ENCODE peak calls at places on chromosomes 16 and 17, in five cellular contexts. A is lung, Q is tibial artery, E is transverse colon, W is left ventricle myocardium inferior. N is an unnamed sample. For H3K4me1, the result is how much of the 10 kb centered on the place peaks cover.

GRCh38 chr16:68365167-68365817 is 54.5 kb downstream of the PRMT7 start:
- DNase-seq in A (no peak), Q (no peak), E (peak), W (peak), N (peak)

GRCh38 chr16:22797551-22797950 is 16.4 kb upstream of the HS3ST2 start:
- DNase-seq in A (no peak), Q (no peak), E (no peak), W (no peak), N (no peak)

GRCh38 chr17:11935734-11936406 is 61.4 kb downstream of the ZNF18 start:
- DNase-seq in A (peak), Q (no peak), E (peak), W (peak), N (no peak)

GRCh38 chr16:10318798-10319500 is 66.9 kb upstream of the ATF7IP2 start:
- DNase-seq in A (no peak), Q (no peak), E (no peak), W (no peak), N (no peak)

GRCh38 chr17:59423903-59424302 is 92.4 kb downstream of the YPEL2 start:
- DNase-seq in A (no peak), Q (no peak), E (no peak), W (no peak), N (no peak)

GRCh38 chr16:86882586-86883280 is 304.4 kb downstream of the FOXL1 start:
- DNase-seq in A (no peak), Q (peak), E (no peak), W (peak), N (peak)

GRCh38 chr17:67682196-67682595 is 35.5 kb upstream of the NOL11 start:
- DNase-seq in A (no peak), Q (no peak), E (no peak), W (no peak), N (no peak)

GRCh38 chr16:50901062-50901461 is 159.2 kb downstream of the CYLD start:
- DNase-seq in A (no peak), Q (no peak), E (no peak), W (no peak), N (no peak)

GRCh38 chr17:17231621-17232302 is 5.2 kb downstream of the FLCN start:
- DNase-seq in A (no peak), Q (peak), E (peak), W (no peak), N (no peak)

GRCh38 chr16:84236671-84237070 is 3.1 kb downstream of the KCNG4 start:
- DNase-seq in A (no peak), Q (no peak), E (no peak), W (no peak), N (no peak)

GRCh38 chr17:64001763-64002529 is 3.8 kb downstream of the PRR29 start:
- DNase-seq in A (peak), Q (no peak), E (no peak), W (no peak), N (peak)

GRCh38 chr16:11806721-11807120 is 9.7 kb upstream of the ZC3H7A start:
- DNase-seq in A (no peak), Q (no peak), E (no peak), W (no peak), N (no peak)

GRCh38 chr17:36629252-36629847 is 28.0 kb downstream of the MRM1 start:
- DNase-seq in A (peak), Q (peak), E (peak), W (peak), N (peak)

GRCh38 chr16:50196736-50197135 is 43.6 kb downstream of the TENT4B start:
- DNase-seq in A (no peak), Q (no peak), E (no peak), W (no peak), N (no peak)

GRCh38 chr16:3137267-3137666 is 2.4 kb downstream of the ZNF213 start:
- DNase-seq in A (no peak), Q (no peak), E (no peak), W (no peak), N (no peak)

GRCh38 chr16:51553314-51553713 is 402.2 kb upstream of the SALL1 start:
- DNase-seq in A (no peak), Q (no peak), E (no peak), W (no peak), N (no peak)

GRCh38 chr17:44376124-44376523 is 12.5 kb upstream of the FAM171A2 start:
- DNase-seq in A (no peak), Q (no peak), E (no peak), W (peak), N (no peak)

GRCh38 chr17:50834786-50835562 is 412 bp upstream of the WFIKKN2 start:
- DNase-seq in A (no peak), Q (peak), E (no peak), W (no peak), N (peak)

GRCh38 chr16:57409870-57410585 is 5.5 kb downstream of the CCL17 start:
- DNase-seq in A (no peak), Q (peak), E (no peak), W (no peak), N (no peak)

GRCh38 chr16:83891742-83892141 is 7.2 kb upstream of the MLYCD start:
- DNase-seq in A (no peak), Q (no peak), E (no peak), W (no peak), N (no peak)

GRCh38 chr17:32794533-32795246 is 82.2 kb downstream of the MYO1D start:
- DNase-seq in A (no peak), Q (no peak), E (peak), W (no peak), N (no peak)

GRCh38 chr17:56373981-56374380 is 219.5 kb upstream of the NOG start:
- DNase-seq in A (peak), Q (no peak), E (no peak), W (no peak), N (no peak)

GRCh38 chr16:88781140-88782077 is 3.6 kb downstream of the PIEZO1 start:
- DNase-seq in A (no peak), Q (no peak), E (peak), W (no peak), N (no peak)

GRCh38 chr17:61405047-61405685 is 5.5 kb downstream of the TBX2 start:
- DNase-seq in A (no peak), Q (peak), E (no peak), W (no peak), N (peak)

GRCh38 chr17:62737513-62737912 is 70.6 kb downstream of the MARCHF10 start:
- DNase-seq in A (no peak), Q (no peak), E (no peak), W (no peak), N (no peak)

GRCh38 chr16:71746442-71747046 is 22.0 kb upstream of the PHLPP2 start:
- DNase-seq in A (no peak), Q (no peak), E (no peak), W (no peak), N (no peak)

GRCh38 chr17:33205552-33205951 is 87.5 kb downstream of the ASIC2 start:
- DNase-seq in A (no peak), Q (peak), E (no peak), W (no peak), N (no peak)

GRCh38 chr16:49431591-49432290 is 58.1 kb downstream of the C16orf78 start:
- DNase-seq in A (no peak), Q (peak), E (no peak), W (no peak), N (peak)

GRCh38 chr16:4313563-4314531 is 2.0 kb upstream of the GLIS2 start:
- DNase-seq in A (peak), Q (no peak), E (peak), W (no peak), N (no peak)

GRCh38 chr16:54268340-54268739 is 18.2 kb downstream of the IRX3 start:
- DNase-seq in A (no peak), Q (peak), E (no peak), W (no peak), N (no peak)

GRCh38 chr16:81445143-81445922 is 725 bp downstream of the CMIP start:
- DNase-seq in A (no peak), Q (no peak), E (peak), W (no peak), N (no peak)

GRCh38 chr17:77451271-77451893 is 310.6 kb downstream of the SEC14L1 start:
- DNase-seq in A (no peak), Q (peak), E (peak), W (peak), N (peak)

GRCh38 chr17:45427181-45427835 is 5.4 kb downstream of the ARHGAP27 start:
- DNase-seq in A (no peak), Q (no peak), E (no peak), W (no peak), N (peak)

GRCh38 chr17:45426561-45426960 is 6.1 kb downstream of the ARHGAP27 start:
- DNase-seq in A (no peak), Q (no peak), E (no peak), W (no peak), N (peak)

GRCh38 chr17:45429338-45430005 is 3.2 kb downstream of the ARHGAP27 start:
- DNase-seq in A (no peak), Q (no peak), E (no peak), W (no peak), N (peak)

GRCh38 chr17:45428954-45429337 is 3.7 kb downstream of the ARHGAP27 start:
- DNase-seq in A (no peak), Q (no peak), E (no peak), W (no peak), N (peak)

GRCh38 chr17:45428050-45428953 is 4.4 kb downstream of the ARHGAP27 start:
- DNase-seq in A (peak), Q (no peak), E (peak), W (peak), N (peak)
- H3K4me3 ChIP-seq in A (no peak), Q (no peak), E (no peak), W (peak), N (no peak)

GRCh38 chr16:46889942-46890300 is 5.8 kb downstream of the GPT2 start:
- DNase-seq in A (no peak), Q (no peak), E (no peak), W (no peak), N (no peak)
- H3K4me1 ChIP-seq in A (under half), Q (under half), E (under half), W (under half), N (under half)

GRCh38 chr17:75502746-75503329 is 12.5 kb downstream of the CASKIN2 start:
- DNase-seq in A (no peak), Q (no peak), E (no peak), W (no peak), N (no peak)

GRCh38 chr17:75500419-75501216 is 14.7 kb downstream of the CASKIN2 start:
- DNase-seq in A (no peak), Q (no peak), E (no peak), W (no peak), N (no peak)

GRCh38 chr17:75503337-75503950 is 11.9 kb downstream of the CASKIN2 start:
- DNase-seq in A (no peak), Q (peak), E (no peak), W (no peak), N (no peak)

GRCh38 chr17:75502072-75502745 is 13.1 kb downstream of the CASKIN2 start:
- DNase-seq in A (no peak), Q (no peak), E (no peak), W (no peak), N (no peak)

DNA sequence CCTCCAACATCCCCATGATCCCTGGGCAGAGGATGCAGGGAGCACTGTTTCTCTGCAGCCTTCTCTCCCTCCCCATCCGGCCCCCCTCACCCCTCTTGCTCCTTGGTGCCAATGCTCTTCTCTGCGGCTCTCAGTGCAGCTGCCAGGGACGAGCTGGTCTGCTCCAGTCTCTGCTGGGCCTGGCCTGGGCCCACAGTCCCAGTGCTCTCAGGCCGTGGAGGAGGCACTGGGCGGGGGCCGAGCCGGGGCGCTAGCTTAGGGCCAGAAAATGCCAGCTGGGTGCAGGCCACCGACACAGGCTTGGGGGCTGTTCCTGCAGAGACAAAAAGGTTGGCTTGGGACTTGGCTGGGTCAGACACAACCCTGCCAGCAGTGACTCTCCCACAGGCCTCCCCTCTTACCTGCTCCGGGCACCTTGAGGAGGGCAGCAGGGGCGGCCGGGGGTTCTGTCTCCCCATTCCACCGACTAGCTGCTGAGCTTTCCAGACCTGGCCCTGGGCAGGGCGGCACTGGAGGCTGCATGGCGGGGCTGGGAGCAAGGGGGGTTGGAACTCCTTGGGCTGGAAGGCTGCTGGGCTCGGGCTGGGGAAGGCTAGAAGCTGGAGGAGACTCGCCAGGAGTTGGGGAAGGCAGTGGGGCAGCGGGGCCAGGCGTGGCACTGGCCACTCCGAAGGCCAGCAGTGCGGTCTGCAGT is 13.8 kb downstream of the CASKIN2 start:
- DNase-seq in A (no peak), Q (no peak), E (no peak), W (no peak), N (no peak)
- H3K27ac ChIP-seq in A (no peak), Q (peak), E (no peak), W (peak), N (no peak)

GRCh38 chr17:13596241-13596941 is 5.3 kb downstream of the HS3ST3A1 start:
- DNase-seq in A (no peak), Q (no peak), E (no peak), W (no peak), N (no peak)
- H3K4me3 ChIP-seq in A (no peak), Q (no peak), E (no peak), W (no peak), N (no peak)

GRCh38 chr17:40106089-40106759 is 5.8 kb upstream of the NR1D1 start:
- DNase-seq in A (no peak), Q (no peak), E (no peak), W (peak), N (no peak)

GRCh38 chr17:40107266-40107980 is 7.0 kb upstream of the NR1D1 start:
- DNase-seq in A (no peak), Q (no peak), E (no peak), W (peak), N (no peak)

GRCh38 chr17:40109471-40109824 is 9.1 kb upstream of the NR1D1 start:
- DNase-seq in A (no peak), Q (peak), E (no peak), W (peak), N (no peak)

GRCh38 chr17:40104570-40105471 is 4.4 kb upstream of the NR1D1 start:
- DNase-seq in A (no peak), Q (no peak), E (no peak), W (peak), N (no peak)

GRCh38 chr17:40106760-40107265 is 6.4 kb upstream of the NR1D1 start:
- DNase-seq in A (no peak), Q (no peak), E (no peak), W (peak), N (peak)
- H3K4me1 ChIP-seq in A (under half), Q (half or more), E (half or more), W (half or more), N (under half)

GRCh38 chr16:21646091-21646490 is 6.3 kb downstream of the IGSF6 start:
- DNase-seq in A (no peak), Q (no peak), E (no peak), W (no peak), N (no peak)

GRCh38 chr16:21646721-21647561 is 5.5 kb downstream of the IGSF6 start:
- DNase-seq in A (no peak), Q (no peak), E (peak), W (no peak), N (no peak)

GRCh38 chr16:21645261-21645721 is 7.1 kb downstream of the IGSF6 start:
- DNase-seq in A (no peak), Q (no peak), E (no peak), W (no peak), N (no peak)

GRCh38 chr16:21643787-21644186 is 8.6 kb downstream of the IGSF6 start:
- DNase-seq in A (no peak), Q (no peak), E (no peak), W (no peak), N (no peak)

GRCh38 chr16:21644674-21645073 is 7.7 kb downstream of the IGSF6 start:
- DNase-seq in A (no peak), Q (no peak), E (no peak), W (no peak), N (no peak)
- H3K27ac ChIP-seq in A (no peak), Q (no peak), E (peak), W (peak), N (no peak)

GRCh38 chr17:78715000-78715771 is 66.9 kb downstream of the CYTH1 start:
- DNase-seq in A (no peak), Q (no peak), E (no peak), W (no peak), N (no peak)
- H3K4me3 ChIP-seq in A (no peak), Q (no peak), E (no peak), W (no peak), N (no peak)

GRCh38 chr17:73883175-73883574 is 238.9 kb upstream of the SDK2 start:
- DNase-seq in A (no peak), Q (no peak), E (no peak), W (no peak), N (no peak)
- H3K4me1 ChIP-seq in A (under half), Q (under half), E (under half), W (under half), N (under half)

GRCh38 chr17:49510720-49511110 is 15.6 kb downstream of the NGFR start:
- DNase-seq in A (no peak), Q (no peak), E (no peak), W (no peak), N (no peak)

GRCh38 chr17:49508891-49509587 is 13.9 kb downstream of the NGFR start:
- DNase-seq in A (no peak), Q (no peak), E (no peak), W (no peak), N (no peak)

GRCh38 chr17:49508061-49508865 is 13.2 kb downstream of the NGFR start:
- DNase-seq in A (no peak), Q (no peak), E (no peak), W (no peak), N (peak)

GRCh38 chr17:49510059-49510719 is 15.1 kb downstream of the NGFR start:
- DNase-seq in A (no peak), Q (no peak), E (no peak), W (no peak), N (no peak)

DNA sequence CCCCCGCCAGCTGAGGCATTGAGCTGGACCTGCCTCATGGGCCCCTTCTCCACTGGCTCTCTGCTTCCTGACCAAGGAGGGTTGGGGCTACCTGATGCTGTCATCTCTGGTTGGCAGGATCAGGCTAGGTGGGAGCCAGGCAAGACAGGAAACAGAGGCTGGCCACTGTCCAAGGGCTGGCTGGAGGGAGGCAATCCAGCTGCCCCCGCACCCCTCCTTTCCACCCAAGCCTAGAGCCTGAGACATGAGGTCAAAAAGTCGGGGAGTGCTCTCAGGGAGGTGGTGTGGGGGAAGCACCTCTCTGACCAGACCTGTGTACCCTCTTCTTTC is 14.5 kb downstream of the NGFR start:
- DNase-seq in A (no peak), Q (no peak), E (no peak), W (no peak), N (no peak)
- H3K27ac ChIP-seq in A (no peak), Q (no peak), E (no peak), W (no peak), N (no peak)